ENCODE peak calls at places on chromosomes 11 and 22, in seven cellular contexts. One of them, this sample, is unnamed.
A peak's percentile ranks its signal among the peaks of the same experiment; 100 is the strongest.

GRCh38 chr11:34065505-34066203 is 14.1 kb downstream of the CAPRIN1 start:
- DNase-seq in pancreas: no peak
- DNase-seq in hepatocyte: no peak
- DNase-seq in sigmoid colon: no peak
- DNase-seq in cardiac muscle cell: no peak
- DNase-seq in spleen: no peak
- DNase-seq in body of pancreas: no peak
- DNase-seq in this sample: no peak

GRCh38 chr11:83282084-83282716 is 4.0 kb downstream of the CCDC90B start:
- DNase-seq in pancreas: no peak
- DNase-seq in hepatocyte: no peak
- DNase-seq in sigmoid colon: no peak
- DNase-seq in cardiac muscle cell: no peak
- DNase-seq in spleen: no peak
- DNase-seq in body of pancreas: no peak
- DNase-seq in this sample: no peak

GRCh38 chr22:44051961-44052360 is 27.9 kb downstream of the PARVB start:
- DNase-seq in pancreas: no peak
- DNase-seq in hepatocyte: no peak
- DNase-seq in sigmoid colon: no peak
- DNase-seq in cardiac muscle cell: no peak
- DNase-seq in spleen: no peak
- DNase-seq in body of pancreas: no peak
- DNase-seq in this sample: no peak

GRCh38 chr22:23182289-23183106 is 2.2 kb downstream of the BCR start:
- DNase-seq in pancreas: no peak
- DNase-seq in hepatocyte: peak; percentile 56
- DNase-seq in sigmoid colon: no peak
- DNase-seq in cardiac muscle cell: no peak
- DNase-seq in spleen: no peak
- DNase-seq in body of pancreas: peak; percentile 22
- DNase-seq in this sample: no peak

GRCh38 chr11:2691991-2692841 is 7.6 kb downstream of the KCNQ1OT1 start:
- DNase-seq in pancreas: peak; percentile 40
- DNase-seq in hepatocyte: no peak
- DNase-seq in sigmoid colon: peak; percentile 40
- DNase-seq in cardiac muscle cell: no peak
- DNase-seq in spleen: peak; percentile 16
- DNase-seq in body of pancreas: peak; percentile 67
- DNase-seq in this sample: peak; percentile 46

GRCh38 chr11:22957890-22958289 is 97.6 kb upstream of the CCDC179 start:
- DNase-seq in pancreas: no peak
- DNase-seq in hepatocyte: no peak
- DNase-seq in sigmoid colon: no peak
- DNase-seq in cardiac muscle cell: no peak
- DNase-seq in spleen: no peak
- DNase-seq in body of pancreas: no peak
- DNase-seq in this sample: no peak

GRCh38 chr11:76048763-76049162 is 157.5 kb downstream of the WNT11 start:
- DNase-seq in pancreas: peak; percentile 26
- DNase-seq in hepatocyte: peak; percentile 47
- DNase-seq in sigmoid colon: no peak
- DNase-seq in cardiac muscle cell: no peak
- DNase-seq in spleen: no peak
- DNase-seq in body of pancreas: peak; percentile 68
- DNase-seq in this sample: no peak

GRCh38 chr22:19884954-19885751 is 30.5 kb upstream of the GNB1L start:
- DNase-seq in pancreas: no peak
- DNase-seq in hepatocyte: no peak
- DNase-seq in sigmoid colon: peak; percentile 60
- DNase-seq in cardiac muscle cell: no peak
- DNase-seq in spleen: peak; percentile 78
- DNase-seq in body of pancreas: peak; percentile 8
- DNase-seq in this sample: no peak

GRCh38 chr11:18313985-18314763 is 7.8 kb downstream of the HPS5 start:
- DNase-seq in pancreas: peak; percentile 23
- DNase-seq in hepatocyte: no peak
- DNase-seq in sigmoid colon: no peak
- DNase-seq in cardiac muscle cell: peak; percentile 34
- DNase-seq in spleen: no peak
- DNase-seq in body of pancreas: no peak
- DNase-seq in this sample: no peak

GRCh38 chr11:46663277-46663940 is 37.0 kb downstream of the ARHGAP1 start:
- DNase-seq in pancreas: no peak
- DNase-seq in hepatocyte: no peak
- DNase-seq in sigmoid colon: no peak
- DNase-seq in cardiac muscle cell: no peak
- DNase-seq in spleen: no peak
- DNase-seq in body of pancreas: no peak
- DNase-seq in this sample: no peak

GRCh38 chr11:30586251-30587144 is at the start of gene MPPED2:
- DNase-seq in pancreas: peak; percentile 62
- DNase-seq in hepatocyte: peak; percentile 65
- DNase-seq in sigmoid colon: peak; percentile 77
- DNase-seq in cardiac muscle cell: no peak
- DNase-seq in spleen: peak; percentile 83
- DNase-seq in body of pancreas: peak; percentile 55
- DNase-seq in this sample: no peak

GRCh38 chr22:36913431-36914382 is at the start of gene CSF2RB:
- DNase-seq in pancreas: no peak
- DNase-seq in hepatocyte: no peak
- DNase-seq in sigmoid colon: peak; percentile 69
- DNase-seq in cardiac muscle cell: peak; percentile 32
- DNase-seq in spleen: peak; percentile 91
- DNase-seq in body of pancreas: no peak
- DNase-seq in this sample: peak; percentile 58

GRCh38 chr22:22856885-22857606 is 30.6 kb upstream of the IGLL5 start:
- DNase-seq in pancreas: no peak
- DNase-seq in hepatocyte: no peak
- DNase-seq in sigmoid colon: no peak
- DNase-seq in cardiac muscle cell: no peak
- DNase-seq in spleen: no peak
- DNase-seq in body of pancreas: no peak
- DNase-seq in this sample: no peak

GRCh38 chr11:113531575-113532451 is 56.6 kb upstream of the DRD2 start:
- DNase-seq in pancreas: no peak
- DNase-seq in hepatocyte: peak; percentile 52
- DNase-seq in sigmoid colon: no peak
- DNase-seq in cardiac muscle cell: peak; percentile 79
- DNase-seq in spleen: no peak
- DNase-seq in body of pancreas: no peak
- DNase-seq in this sample: no peak

GRCh38 chr11:119222891-119223290 is 16.8 kb downstream of the CBL start:
- DNase-seq in pancreas: no peak
- DNase-seq in hepatocyte: no peak
- DNase-seq in sigmoid colon: no peak
- DNase-seq in cardiac muscle cell: no peak
- DNase-seq in spleen: no peak
- DNase-seq in body of pancreas: no peak
- DNase-seq in this sample: no peak

GRCh38 chr11:125084057-125084416 is 20.9 kb downstream of the SLC37A2 start:
- DNase-seq in pancreas: no peak
- DNase-seq in hepatocyte: no peak
- DNase-seq in sigmoid colon: peak; percentile 55
- DNase-seq in cardiac muscle cell: no peak
- DNase-seq in spleen: peak; percentile 74
- DNase-seq in body of pancreas: no peak
- DNase-seq in this sample: no peak

GRCh38 chr22:34903416-34903815 is 162.5 kb upstream of the ISX start:
- DNase-seq in pancreas: no peak
- DNase-seq in hepatocyte: no peak
- DNase-seq in sigmoid colon: no peak
- DNase-seq in cardiac muscle cell: no peak
- DNase-seq in spleen: no peak
- DNase-seq in body of pancreas: no peak
- DNase-seq in this sample: no peak

GRCh38 chr11:36581536-36581935 is 12.8 kb upstream of the IFTAP start:
- DNase-seq in pancreas: no peak
- DNase-seq in hepatocyte: no peak
- DNase-seq in sigmoid colon: no peak
- DNase-seq in cardiac muscle cell: no peak
- DNase-seq in spleen: no peak
- DNase-seq in body of pancreas: no peak
- DNase-seq in this sample: no peak

GRCh38 chr11:27028653-27029052 is 12.0 kb upstream of the BBOX1 start:
- DNase-seq in pancreas: no peak
- DNase-seq in hepatocyte: no peak
- DNase-seq in sigmoid colon: no peak
- DNase-seq in cardiac muscle cell: peak; percentile 37
- DNase-seq in spleen: no peak
- DNase-seq in body of pancreas: no peak
- DNase-seq in this sample: no peak

GRCh38 chr22:36951746-36952145 is 38.3 kb downstream of the CSF2RB start:
- DNase-seq in pancreas: no peak
- DNase-seq in hepatocyte: no peak
- DNase-seq in sigmoid colon: no peak
- DNase-seq in cardiac muscle cell: no peak
- DNase-seq in spleen: no peak
- DNase-seq in body of pancreas: no peak
- DNase-seq in this sample: no peak

GRCh38 chr11:31150011-31150410 is 219.5 kb downstream of the DCDC1 start:
- DNase-seq in pancreas: no peak
- DNase-seq in hepatocyte: no peak
- DNase-seq in sigmoid colon: no peak
- DNase-seq in cardiac muscle cell: no peak
- DNase-seq in spleen: no peak
- DNase-seq in body of pancreas: no peak
- DNase-seq in this sample: no peak

GRCh38 chr22:29096736-29097669 is 24.2 kb downstream of the KREMEN1 start:
- DNase-seq in pancreas: no peak
- DNase-seq in hepatocyte: no peak
- DNase-seq in sigmoid colon: no peak
- DNase-seq in cardiac muscle cell: no peak
- DNase-seq in spleen: no peak
- DNase-seq in body of pancreas: peak; percentile 25
- DNase-seq in this sample: no peak

DNA sequence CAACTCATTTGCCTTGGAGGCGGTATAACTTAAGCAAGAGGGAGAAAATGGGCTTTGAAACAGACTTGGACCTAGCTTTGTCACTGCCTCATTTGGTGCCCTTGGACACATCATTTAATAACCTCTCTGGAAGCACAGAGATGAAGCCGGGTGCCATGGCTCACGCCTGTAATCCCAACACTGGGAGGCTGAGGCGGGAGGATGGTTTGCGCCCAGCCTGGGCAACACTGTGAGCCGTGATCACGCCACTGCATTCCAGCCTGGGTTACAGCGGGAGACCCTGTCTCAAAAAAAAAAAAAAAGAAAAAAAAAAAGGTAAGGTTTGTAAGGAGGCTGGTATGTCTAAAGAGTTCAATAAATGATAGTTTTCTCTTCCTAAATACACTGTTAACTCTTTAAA is 806 bp downstream of the COA4 start:
- DNase-seq in pancreas: no peak
- DNase-seq in hepatocyte: peak; percentile 14
- DNase-seq in sigmoid colon: no peak
- DNase-seq in cardiac muscle cell: no peak
- DNase-seq in spleen: no peak
- DNase-seq in body of pancreas: no peak
- DNase-seq in this sample: no peak
- H3K27ac ChIP-seq in pancreas: peak overlapping the region; percentile 82
- H3K27ac ChIP-seq in hepatocyte: peak overlapping the region; percentile 96
- H3K27ac ChIP-seq in sigmoid colon: peak overlapping the region; percentile 82
- H3K27ac ChIP-seq in cardiac muscle cell: peak overlapping the region; percentile 94
- H3K27ac ChIP-seq in spleen: peak overlapping the region; percentile 82
- H3K27ac ChIP-seq in body of pancreas: peak overlapping the region; percentile 72
- H3K27ac ChIP-seq in this sample: peak overlapping the region; percentile 36

DNA sequence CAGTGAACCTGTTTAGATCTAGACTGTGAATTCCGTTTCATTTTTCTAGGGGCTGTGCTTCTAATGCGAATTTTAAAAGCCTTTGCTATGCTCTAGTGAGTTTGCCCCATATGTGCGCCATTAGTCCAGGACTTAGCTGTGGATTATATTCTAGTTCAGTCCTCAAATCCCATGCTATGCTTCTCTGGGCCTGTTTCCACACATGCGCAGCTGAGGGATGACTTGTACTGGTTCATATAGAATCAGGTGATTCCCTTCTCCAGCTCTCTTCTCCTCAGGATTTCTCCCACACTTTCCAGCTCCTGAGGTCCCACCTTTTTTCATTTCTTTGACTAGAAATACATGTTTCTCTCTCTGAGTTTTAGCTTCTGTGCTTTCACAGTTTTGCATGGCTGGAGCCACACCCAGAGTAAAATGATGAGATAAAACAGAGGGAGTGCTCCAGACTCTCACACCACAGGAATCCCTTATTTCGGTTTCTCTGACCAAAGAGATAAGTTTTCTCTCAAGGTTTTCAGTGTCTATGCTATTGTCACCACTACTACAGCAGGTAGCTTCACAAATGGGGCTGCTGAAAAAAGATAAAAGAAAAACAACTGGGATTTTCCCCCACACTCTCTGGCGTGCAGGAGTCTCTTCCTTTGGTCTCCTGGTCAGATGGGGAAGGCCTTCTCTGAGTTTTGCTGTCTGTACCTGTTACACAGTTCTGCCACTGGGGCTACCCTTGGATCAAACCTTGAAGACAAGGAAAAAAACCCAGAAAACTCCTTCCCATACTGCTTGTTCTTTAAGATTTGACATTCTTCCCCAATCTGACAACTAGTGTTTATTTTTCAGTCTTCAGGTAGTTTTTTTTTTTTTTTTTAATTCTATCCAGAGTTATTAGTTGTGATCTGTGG is 96.2 kb upstream of the TEAD1 start:
- DNase-seq in pancreas: no peak
- DNase-seq in hepatocyte: no peak
- DNase-seq in sigmoid colon: no peak
- DNase-seq in cardiac muscle cell: no peak
- DNase-seq in spleen: no peak
- DNase-seq in body of pancreas: no peak
- DNase-seq in this sample: no peak
- TF ChIP-seq CTCF in pancreas: no peak
- TF ChIP-seq CTCF in hepatocyte: no peak
- TF ChIP-seq CTCF in sigmoid colon: no peak
- TF ChIP-seq CTCF in cardiac muscle cell: peak; percentile 7
- TF ChIP-seq CTCF in spleen: no peak
- TF ChIP-seq CTCF in body of pancreas: no peak
- TF ChIP-seq CTCF in this sample: no peak

GRCh38 chr22:46595545-46595944 is 24.6 kb upstream of the GRAMD4 start:
- DNase-seq in pancreas: no peak
- DNase-seq in hepatocyte: peak; percentile 3
- DNase-seq in sigmoid colon: peak; percentile 61
- DNase-seq in cardiac muscle cell: no peak
- DNase-seq in spleen: peak; percentile 74
- DNase-seq in body of pancreas: no peak
- DNase-seq in this sample: no peak
- H3K27ac ChIP-seq in pancreas: no peak overlapping the region
- H3K27ac ChIP-seq in hepatocyte: no peak overlapping the region
- H3K27ac ChIP-seq in sigmoid colon: no peak overlapping the region
- H3K27ac ChIP-seq in cardiac muscle cell: no peak overlapping the region
- H3K27ac ChIP-seq in spleen: no peak overlapping the region
- H3K27ac ChIP-seq in body of pancreas: peak overlapping the region; percentile 62
- H3K27ac ChIP-seq in this sample: no peak overlapping the region

DNA sequence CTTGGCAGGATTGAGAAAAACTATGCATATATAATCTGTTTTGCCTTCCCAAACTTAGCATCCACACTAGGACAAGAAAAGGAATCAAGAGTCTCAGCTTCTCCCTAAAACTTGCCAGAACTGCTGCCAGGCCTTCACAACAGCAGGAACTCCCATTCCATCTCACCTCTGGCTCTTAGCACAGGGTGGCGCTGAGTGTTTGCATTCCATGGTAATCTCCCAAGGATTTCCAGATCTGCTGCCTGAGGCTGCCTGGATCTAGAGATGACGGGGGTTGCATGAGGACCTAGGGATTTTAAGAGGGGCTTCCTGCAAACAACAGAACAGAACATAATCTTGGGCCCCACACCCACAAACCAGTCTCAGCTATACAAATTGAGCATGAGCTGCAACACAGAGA is 87.1 kb upstream of the OPCML start:
- DNase-seq in pancreas: no peak
- DNase-seq in hepatocyte: peak; percentile 29
- DNase-seq in sigmoid colon: no peak
- DNase-seq in cardiac muscle cell: no peak
- DNase-seq in spleen: no peak
- DNase-seq in body of pancreas: no peak
- DNase-seq in this sample: no peak
- TF ChIP-seq CTCF in pancreas: no peak
- TF ChIP-seq CTCF in hepatocyte: peak; percentile 7
- TF ChIP-seq CTCF in sigmoid colon: no peak
- TF ChIP-seq CTCF in cardiac muscle cell: no peak
- TF ChIP-seq CTCF in spleen: no peak
- TF ChIP-seq CTCF in body of pancreas: no peak
- TF ChIP-seq CTCF in this sample: no peak